ENCODE peak calls at places on chromosomes 1 and 21, in seven cellular contexts. O, G, P, Z, E, X and H are unnamed samples.

GRCh38 chr1:234139966-234140365 is 233.3 kb upstream of the COA6 start:
- DNase-seq in O (no peak), G (peak; percentile 82), P (no peak), Z (peak; percentile 10), E (no peak), X (no peak), H (no peak)

GRCh38 chr21:34965200-34966174 is 83.6 kb downstream of the RUNX1 start:
- DNase-seq in O (no peak), G (peak; percentile 52), P (no peak), Z (no peak), E (no peak), X (no peak), H (peak; percentile 16)

GRCh38 chr1:228088586-228089498 is 6.3 kb downstream of the ARF1 start:
- DNase-seq in O (no peak), G (no peak), P (no peak), Z (no peak), E (no peak), X (peak; percentile 27), H (no peak)

GRCh38 chr1:217881131-217881543 is 250.0 kb downstream of the SPATA17 start:
- DNase-seq in O (no peak), G (no peak), P (no peak), Z (peak; percentile 82), E (no peak), X (no peak), H (no peak)

GRCh38 chr1:108117908-108118902 is 81.9 kb downstream of the SLC25A24 start:
- DNase-seq in O (no peak), G (no peak), P (no peak), Z (no peak), E (no peak), X (no peak), H (peak; percentile 22)

GRCh38 chr1:50105430-50105829 is 3.3 kb upstream of the ELAVL4 start:
- DNase-seq in O (no peak), G (no peak), P (no peak), Z (no peak), E (no peak), X (no peak), H (no peak)

GRCh38 chr1:51506537-51506936 is 12.5 kb downstream of the EPS15 start:
- DNase-seq in O (no peak), G (peak; percentile 90), P (no peak), Z (peak; percentile 70), E (no peak), X (no peak), H (no peak)

GRCh38 chr1:80171101-80171500 is 1164.6 kb upstream of the ADGRL4 start:
- DNase-seq in O (no peak), G (peak; percentile 25), P (no peak), Z (no peak), E (no peak), X (no peak), H (no peak)

GRCh38 chr1:192311281-192311680 is 5.5 kb upstream of the RGS21 start:
- DNase-seq in O (no peak), G (peak; percentile 70), P (no peak), Z (no peak), E (no peak), X (no peak), H (no peak)

GRCh38 chr1:112322983-112323678 is 72.9 kb upstream of the CTTNBP2NL start:
- DNase-seq in O (no peak), G (no peak), P (no peak), Z (no peak), E (no peak), X (no peak), H (no peak)

GRCh38 chr1:197321821-197322220 is 53.8 kb downstream of the CRB1 start:
- DNase-seq in O (no peak), G (peak; percentile 35), P (no peak), Z (no peak), E (no peak), X (no peak), H (no peak)

GRCh38 chr1:156291226-156292061 is 4.0 kb downstream of the GLMP start:
- DNase-seq in O (no peak), G (peak; percentile 81), P (no peak), Z (peak; percentile 64), E (peak; percentile 18), X (peak; percentile 91), H (peak; percentile 41)

GRCh38 chr1:31105646-31106045 is 40.1 kb upstream of the PUM1 start:
- DNase-seq in O (no peak), G (no peak), P (no peak), Z (no peak), E (no peak), X (no peak), H (no peak)

GRCh38 chr1:246595146-246595545 is 28.9 kb downstream of the CNST start:
- DNase-seq in O (no peak), G (no peak), P (no peak), Z (no peak), E (no peak), X (no peak), H (no peak)

GRCh38 chr1:23651069-23651808 is 40.4 kb upstream of the RPL11 start:
- DNase-seq in O (no peak), G (no peak), P (no peak), Z (no peak), E (no peak), X (no peak), H (peak; percentile 26)

GRCh38 chr1:206905295-206906164 is 8.3 kb downstream of the IL24 start:
- DNase-seq in O (no peak), G (peak; percentile 74), P (no peak), Z (peak; percentile 85), E (peak; percentile 68), X (no peak), H (peak; percentile 74)